ENCODE peak calls at places on chromosome 18, in seven cellular contexts. W is pancreas; S is stimulated activated naive CD8-positive, alpha-beta T cell treated with anti-CD3 and anti-CD28 coated beads, Interleukin-15, amount 100 ng/mL, for 72 hours; E is left lung; M is upper lobe of right lung; O is activated T-cell treated with anti-CD3 and anti-CD28 coated beads, Interleukin-2, amount 50 U/mL, for 72 hours; J is CD8-positive, alpha-beta T cell. R is an unnamed sample.

GRCh38 chr18:47520263-47520662 is 268.8 kb upstream of the SKOR2 start:
- ATAC-seq in S (no peak), M (no peak), J (no peak), W (no peak), E (no peak), O (no peak), R (no peak)

GRCh38 chr18:38575648-38576047 is 1010.0 kb upstream of the CELF4 start:
- ATAC-seq in E (no peak), O (peak), S (peak), J (peak), W (no peak), M (no peak), R (peak)

GRCh38 chr18:13026583-13027270 is 35.6 kb downstream of the CEP192 start:
- ATAC-seq in O (no peak), J (no peak), S (no peak), W (no peak), M (no peak), E (no peak), R (no peak)

GRCh38 chr18:23668731-23669130 is 6.0 kb upstream of the ANKRD29 start:
- ATAC-seq in O (no peak), J (no peak), M (peak), E (no peak), W (no peak), S (no peak), R (no peak)

GRCh38 chr18:2907459-2908145 is 60.8 kb downstream of the EMILIN2 start:
- ATAC-seq in J (peak), E (peak), S (peak), W (no peak), M (peak), O (peak), R (peak)

GRCh38 chr18:12397254-12397653 is 10.5 kb upstream of the PRELID3A start:
- ATAC-seq in J (no peak), S (peak), W (no peak), E (no peak), O (no peak), M (no peak), R (no peak)

GRCh38 chr18:56902653-56903052 is 244.2 kb upstream of the BOD1L2 start:
- ATAC-seq in J (no peak), O (no peak), E (no peak), W (peak), S (peak), M (no peak), R (no peak)

GRCh38 chr18:13387856-13388548 is 169.4 kb downstream of the LDLRAD4 start:
- ATAC-seq in E (no peak), S (no peak), M (no peak), W (no peak), O (no peak), J (no peak), R (no peak)

GRCh38 chr18:35506024-35506712 is 8.4 kb upstream of the INO80C start:
- ATAC-seq in S (no peak), O (no peak), M (no peak), W (peak), J (no peak), E (no peak), R (no peak)

GRCh38 chr18:5057348-5058012 is 139.6 kb downstream of the AKAIN1 start:
- ATAC-seq in S (peak), M (peak), W (peak), E (peak), J (no peak), O (peak), R (peak)

GRCh38 chr18:23551978-23552377 is 34.3 kb downstream of the NPC1 start:
- ATAC-seq in J (no peak), S (no peak), O (no peak), E (no peak), W (no peak), M (no peak), R (no peak)

GRCh38 chr18:48486762-48487161 is 52.1 kb upstream of the CTIF start:
- ATAC-seq in J (no peak), O (no peak), E (no peak), M (no peak), S (no peak), W (no peak), R (no peak)

GRCh38 chr18:36441426-36441870 is 143.9 kb downstream of the FHOD3 start:
- ATAC-seq in S (no peak), W (peak), O (no peak), J (no peak), E (no peak), M (no peak), R (no peak)

GRCh38 chr18:8139971-8140406 is 469.2 kb upstream of the RAB12 start:
- ATAC-seq in W (peak), J (no peak), E (no peak), S (no peak), M (no peak), O (no peak), R (no peak)